ENCODE peak calls at places on chromosome 5, in four cellular contexts. V, D, S and B are unnamed samples.

GRCh38 chr5:154986151-154986550 is 27.4 kb upstream of the KIF4B start:
- DNase-seq in V (no peak), D (no peak), S (no peak), B (no peak)

GRCh38 chr5:124634820-124635323 is 111.6 kb downstream of the ZNF608 start:
- DNase-seq in S (no peak), D (no peak), V (peak), B (no peak)

GRCh38 chr5:33834334-33834733 is 57.5 kb downstream of the ADAMTS12 start:
- DNase-seq in S (no peak), D (no peak), V (no peak), B (no peak)

GRCh38 chr5:108148715-108149139 is 233.2 kb downstream of the FBXL17 start:
- DNase-seq in D (no peak), S (peak), V (peak), B (no peak)

GRCh38 chr5:103445426-103446035 is 117.1 kb downstream of the NUDT12 start:
- DNase-seq in V (no peak), S (no peak), D (no peak), B (no peak)

GRCh38 chr5:1312993-1313833 is 18.3 kb upstream of the TERT start:
- DNase-seq in V (no peak), D (no peak), S (no peak), B (peak)

GRCh38 chr5:57338068-57338848 is 144.4 kb downstream of the ACTBL2 start:
- DNase-seq in S (no peak), D (no peak), V (peak), B (no peak)

GRCh38 chr5:150508021-150508640 is at the start of gene NDST1:
- DNase-seq in D (no peak), V (no peak), S (no peak), B (no peak)

GRCh38 chr5:135135530-135136201 is 101.6 kb upstream of the PITX1 start:
- DNase-seq in D (no peak), V (peak), S (no peak), B (no peak)

GRCh38 chr5:151162794-151163193 is 5.2 kb upstream of the ANXA6 start:
- DNase-seq in D (no peak), V (no peak), S (no peak), B (no peak)

GRCh38 chr5:175778951-175779475 is 92.4 kb upstream of the CPLX2 start:
- DNase-seq in D (no peak), V (peak), S (no peak), B (no peak)

GRCh38 chr5:54673523-54674225 is 156.1 kb downstream of the SNX18 start:
- DNase-seq in V (no peak), D (peak), S (no peak), B (peak)

GRCh38 chr5:169871816-169872215 is 108.5 kb downstream of the INSYN2B start:
- DNase-seq in V (no peak), S (no peak), D (no peak), B (no peak)

GRCh38 chr5:138975098-138975847 is 100.1 kb upstream of the LRRTM2 start:
- DNase-seq in D (no peak), S (no peak), V (no peak), B (no peak)

GRCh38 chr5:16007750-16008415 is 171.7 kb downstream of the MARCHF11 start:
- DNase-seq in S (no peak), V (no peak), D (no peak), B (no peak)

GRCh38 chr5:73901045-73901444 is 275.0 kb downstream of the ARHGEF28 start:
- DNase-seq in S (no peak), D (no peak), V (no peak), B (no peak)

GRCh38 chr5:67648201-67648671 is 451.6 kb upstream of the CD180 start:
- DNase-seq in S (peak), V (peak), D (no peak), B (no peak)

GRCh38 chr5:107655836-107656235 is 14.9 kb downstream of the EFNA5 start:
- DNase-seq in V (no peak), S (no peak), D (no peak), B (no peak)

GRCh38 chr5:26582350-26583040 is 455.9 kb downstream of the CDH9 start:
- DNase-seq in S (no peak), V (no peak), D (no peak), B (no peak)

GRCh38 chr5:59300930-59301329 is 592.6 kb downstream of the PDE4D start:
- DNase-seq in V (no peak), D (no peak), S (no peak), B (no peak)

GRCh38 chr5:10695055-10695649 is 65.9 kb downstream of the DAP start:
- DNase-seq in S (peak), V (peak), D (no peak), B (no peak)

GRCh38 chr5:72711361-72711760 is 105.1 kb upstream of the TNPO1 start:
- DNase-seq in V (no peak), S (no peak), D (no peak), B (no peak)

GRCh38 chr5:5887818-5888217 is 465.3 kb downstream of the ICE1 start:
- DNase-seq in V (no peak), D (no peak), S (no peak), B (no peak)